ENCODE peak calls at places on chromosomes 11 and 22, in eight cellular contexts. V is heart right ventricle, A is OCI-LY7, W is HL-60, T is astrocyte of the spinal cord, O is H1, L is astrocyte, J is fibroblast of lung. E is an unnamed sample.
A peak's percentile ranks its signal among the peaks of the same experiment; 100 is the strongest.

GRCh38 chr11:115665345-115665901 is 161.2 kb upstream of the CADM1 start:
- DNase-seq in V (no peak), W (no peak), A (no peak), O (no peak), T (no peak), L (no peak), J (no peak), E (no peak)

GRCh38 chr11:96155627-96156378 is 187.2 kb downstream of the MAML2 start:
- DNase-seq in A (no peak), J (peak; percentile 94), T (peak; percentile 98), W (no peak), V (peak; percentile 65), O (no peak), L (peak; percentile 97), E (no peak)

GRCh38 chr22:48710410-48710809 is 1117.3 kb downstream of the BRD1 start:
- DNase-seq in T (no peak), W (no peak), A (no peak), J (no peak), O (no peak), L (no peak), V (no peak), E (no peak)

GRCh38 chr11:129375731-129376657 is at the start of gene BARX2:
- DNase-seq in A (no peak), T (peak; percentile 65), J (peak; percentile 71), L (peak; percentile 50), W (no peak), V (no peak), O (no peak), E (peak; percentile 35)

GRCh38 chr11:84142411-84142810 is 856.2 kb upstream of the CCDC90B start:
- DNase-seq in J (no peak), V (no peak), L (no peak), T (no peak), A (no peak), W (no peak), O (no peak), E (no peak)

GRCh38 chr11:65102142-65103095 is 6.4 kb downstream of the VPS51 start:
- DNase-seq in A (no peak), O (no peak), J (no peak), W (no peak), V (no peak), T (peak; percentile 25), L (no peak), E (no peak)

GRCh38 chr11:96337541-96338530 is 5.2 kb downstream of the MAML2 start:
- DNase-seq in J (peak; percentile 54), O (no peak), T (peak; percentile 50), V (no peak), W (no peak), A (no peak), L (no peak), E (no peak)

GRCh38 chr11:71117311-71117710 is 135.1 kb downstream of the SHANK2 start:
- DNase-seq in T (no peak), O (no peak), V (no peak), W (no peak), J (no peak), L (no peak), A (no peak), E (no peak)

GRCh38 chr11:111001986-111002616 is 243.4 kb upstream of the POU2AF2 start:
- DNase-seq in A (no peak), W (no peak), J (peak; percentile 95), L (peak; percentile 88), V (no peak), O (no peak), T (peak; percentile 87), E (no peak)

GRCh38 chr11:27468643-27469332 is 3.8 kb downstream of the LGR4 start:
- DNase-seq in O (no peak), V (no peak), L (peak; percentile 75), J (no peak), T (peak; percentile 44), W (no peak), A (no peak), E (no peak)
- H3K4me3 ChIP-seq in O (peak overlapping the region; percentile 94), V (peak overlapping the region; percentile 93), L (peak overlapping the region; percentile 77), J (no peak overlapping the region), T (no peak overlapping the region), W (no peak overlapping the region), A (no peak overlapping the region), E (peak overlapping the region; percentile 67)

GRCh38 chr11:9462806-9463537 is 2.2 kb downstream of the ZNF143 start:
- DNase-seq in O (no peak), T (no peak), A (no peak), L (peak; percentile 16), V (no peak), J (no peak), W (no peak), E (no peak)
- H3K4me3 ChIP-seq in O (no peak overlapping the region), T (no peak overlapping the region), A (peak overlapping the region; percentile 82), L (no peak overlapping the region), V (no peak overlapping the region), J (no peak overlapping the region), W (no peak overlapping the region), E (no peak overlapping the region)

DNA sequence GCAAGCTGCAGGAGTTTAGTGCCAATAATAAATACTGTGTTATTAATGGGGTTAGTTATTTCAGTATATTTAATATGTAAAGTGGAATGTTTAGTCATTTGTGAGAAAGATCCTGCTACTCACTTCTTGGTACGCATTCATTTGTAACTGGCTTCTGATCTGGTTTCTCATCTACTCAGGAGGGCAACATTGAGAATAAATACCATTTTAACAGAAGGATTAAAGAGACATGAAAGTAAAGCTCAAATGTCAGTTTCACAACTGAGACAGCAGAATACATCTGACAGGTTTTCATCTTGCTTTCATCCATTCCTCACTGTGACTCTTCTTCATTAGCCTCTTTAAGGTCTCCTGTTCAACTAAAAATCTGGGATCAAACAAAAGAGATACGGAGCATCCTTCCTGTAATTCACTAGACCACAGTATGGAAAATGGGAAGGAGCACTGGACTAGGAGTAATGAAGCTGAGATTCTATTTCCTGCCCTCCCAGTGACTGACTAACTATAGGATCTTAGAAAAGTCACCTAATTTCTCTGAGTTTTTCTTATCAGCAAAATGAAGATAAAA is 31.4 kb upstream of the CCDC89 start:
- DNase-seq in V (no peak), J (no peak), O (no peak), W (no peak), A (no peak), T (no peak), L (no peak), E (no peak)
- H3K4me3 ChIP-seq in V (no peak overlapping the region), J (peak overlapping the region; percentile 84), O (no peak overlapping the region), W (no peak overlapping the region), A (no peak overlapping the region), T (peak overlapping the region; percentile 43), L (peak overlapping the region; percentile 65), E (peak overlapping the region; percentile 41)

DNA sequence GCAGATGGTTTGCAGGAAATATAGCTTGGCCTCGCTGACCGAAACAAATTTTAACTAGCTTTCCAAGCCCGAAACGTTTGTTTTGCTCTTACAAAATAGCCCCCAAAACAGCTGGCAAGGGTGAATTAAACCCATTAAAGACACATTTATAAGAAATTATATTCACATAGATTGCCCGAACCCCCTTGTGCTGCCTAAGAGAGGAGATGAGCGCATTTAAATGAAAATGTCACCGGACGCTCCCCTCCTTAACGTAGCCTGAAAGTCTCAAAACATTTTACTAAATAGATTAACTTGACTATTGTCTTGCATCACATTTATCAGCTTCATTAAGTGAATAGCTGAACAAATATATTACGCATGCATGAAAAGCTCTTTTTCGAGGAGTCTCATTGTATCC is 3.9 kb upstream of the DBX1 start:
- DNase-seq in A (no peak), W (no peak), L (no peak), V (no peak), T (no peak), J (no peak), O (no peak), E (no peak)
- H3K4me3 ChIP-seq in A (no peak overlapping the region), W (no peak overlapping the region), L (no peak overlapping the region), V (no peak overlapping the region), T (no peak overlapping the region), J (no peak overlapping the region), O (peak overlapping the region; percentile 20), E (no peak overlapping the region)

GRCh38 chr22:37824674-37825641 is 1.8 kb downstream of the GALR3 start:
- DNase-seq in O (no peak), L (peak; percentile 29), W (no peak), J (no peak), V (no peak), T (no peak), A (no peak), E (no peak)
- H3K4me3 ChIP-seq in O (peak overlapping the region; percentile 24), L (peak overlapping the region; percentile 5), W (no peak overlapping the region), J (no peak overlapping the region), V (peak overlapping the region; percentile 42), T (no peak overlapping the region), A (no peak overlapping the region), E (no peak overlapping the region)

GRCh38 chr11:61718613-61719302 is 33.7 kb upstream of the MYRF start:
- DNase-seq in V (no peak), A (no peak), L (peak; percentile 69), O (no peak), J (peak; percentile 63), W (no peak), T (peak; percentile 64), E (no peak)

GRCh38 chr11:61716478-61717285 is 35.8 kb upstream of the MYRF start:
- DNase-seq in O (no peak), T (no peak), W (no peak), A (no peak), V (no peak), J (no peak), L (no peak), E (no peak)

GRCh38 chr11:61719968-61720367 is 32.5 kb upstream of the MYRF start:
- DNase-seq in W (no peak), L (no peak), V (no peak), A (no peak), O (no peak), T (no peak), J (no peak), E (no peak)

GRCh38 chr11:61717286-61718033 is 35.0 kb upstream of the MYRF start:
- DNase-seq in L (no peak), W (no peak), O (no peak), J (no peak), A (no peak), V (no peak), T (no peak), E (no peak)

GRCh38 chr11:61718046-61718531 is 34.3 kb upstream of the MYRF start:
- DNase-seq in V (no peak), W (no peak), J (no peak), L (no peak), T (no peak), O (no peak), A (no peak), E (no peak)
- H3K4me3 ChIP-seq in V (peak overlapping the region; percentile 54), W (no peak overlapping the region), J (peak overlapping the region; percentile 24), L (peak overlapping the region; percentile 59), T (peak overlapping the region; percentile 42), O (no peak overlapping the region), A (no peak overlapping the region), E (no peak overlapping the region)